ENCODE peak calls at places on chromosomes 11 and 22, in six cellular contexts. I is upper lobe of right lung, W is T follicular helper cell, H is D341Med, R is HEK293T, V is RWPE1. D is an unnamed sample.

GRCh38 chr22:44881624-44882023 is 128.2 kb downstream of the PHF21B start:
- DNase-seq in I (peak), W (no peak), H (no peak), R (no peak), V (no peak), D (no peak)

GRCh38 chr11:127629200-127629599 is 628.6 kb upstream of the KIRREL3 start:
- DNase-seq in I (no peak), W (no peak), H (no peak), R (no peak), V (no peak), D (no peak)

GRCh38 chr11:72223615-72224586 is 666 bp upstream of the INPPL1 start:
- DNase-seq in I (peak), W (peak), H (peak), R (peak), V (no peak), D (no peak)

GRCh38 chr11:95503047-95503446 is 272.0 kb upstream of the SESN3 start:
- DNase-seq in I (no peak), W (no peak), H (no peak), R (no peak), V (no peak), D (no peak)

GRCh38 chr22:31695423-31695822 is 33.4 kb upstream of the PISD start:
- DNase-seq in I (no peak), W (no peak), H (no peak), R (no peak), V (no peak), D (no peak)

GRCh38 chr11:63250162-63251050 is 7.0 kb upstream of the SLC22A25 start:
- DNase-seq in I (no peak), W (no peak), H (no peak), R (no peak), V (no peak), D (no peak)

GRCh38 chr22:29718949-29719893 is 582 bp upstream of the CABP7 start:
- DNase-seq in I (no peak), W (no peak), H (no peak), R (no peak), V (no peak), D (no peak)

GRCh38 chr11:13760115-13760514 is 91.6 kb downstream of the FAR1 start:
- DNase-seq in I (no peak), W (no peak), H (no peak), R (no peak), V (no peak), D (no peak)

GRCh38 chr11:34397120-34397519 is 39.3 kb upstream of the ABTB2 start:
- DNase-seq in I (no peak), W (no peak), H (no peak), R (no peak), V (no peak), D (no peak)

GRCh38 chr22:28018461-28018927 is 99.4 kb upstream of the PITPNB start:
- DNase-seq in I (peak), W (no peak), H (no peak), R (no peak), V (no peak), D (no peak)

GRCh38 chr11:55949330-55949729 is 13.1 kb upstream of the OR5I1 start:
- DNase-seq in I (no peak), W (no peak), H (no peak), R (no peak), V (no peak), D (no peak)

GRCh38 chr11:61907871-61908729 is 9.3 kb downstream of the RAB3IL1 start:
- DNase-seq in I (no peak), W (no peak), H (no peak), R (no peak), V (no peak), D (no peak)

GRCh38 chr11:46039990-46040389 is 81.3 kb downstream of the PHF21A start:
- DNase-seq in I (no peak), W (no peak), H (no peak), R (no peak), V (no peak), D (no peak)

D was measured in D721Med.